ENCODE peak calls at places on chromosomes 1 and 21, in five cellular contexts. E, F, M, G and Y are unnamed samples.

GRCh38 chr1:3948344-3948743 is 48.3 kb upstream of the C1orf174 start:
- DNase-seq in G (no peak), M (no peak), E (no peak), F (no peak), Y (no peak)

GRCh38 chr21:16587141-16587570 is 857.4 kb downstream of the USP25 start:
- DNase-seq in M (no peak), G (no peak), E (no peak), F (no peak), Y (no peak)

GRCh38 chr1:2596530-2597333 is 10.2 kb downstream of the PRXL2B start:
- DNase-seq in E (no peak), F (peak; percentile 10), G (no peak), M (no peak), Y (no peak)

GRCh38 chr1:247681288-247681897 is 1.9 kb upstream of the OR13G1 start:
- DNase-seq in G (peak; percentile 53), F (peak; percentile 11), M (peak; percentile 3), E (no peak), Y (no peak)

GRCh38 chr1:53349968-53350852 is 22.3 kb upstream of the LRP8 start:
- DNase-seq in F (no peak), M (no peak), G (no peak), E (no peak), Y (no peak)

GRCh38 chr21:38875694-38876492 is 70.2 kb downstream of the ETS2 start:
- DNase-seq in G (no peak), F (no peak), E (no peak), M (no peak), Y (no peak)

GRCh38 chr1:173444757-173445156 is 32.4 kb upstream of the PRDX6 start:
- DNase-seq in F (no peak), G (no peak), E (no peak), M (no peak), Y (no peak)

GRCh38 chr1:198674009-198674408 is 35.2 kb downstream of the PTPRC start:
- DNase-seq in E (no peak), M (no peak), G (no peak), F (no peak), Y (no peak)

GRCh38 chr21:42638266-42638863 is 15.1 kb upstream of the PDE9A start:
- DNase-seq in G (no peak), M (no peak), F (no peak), E (no peak), Y (no peak)

GRCh38 chr1:67647036-67647798 is 37.8 kb upstream of the GADD45A start:
- DNase-seq in E (no peak), F (no peak), M (no peak), G (no peak), Y (no peak)

GRCh38 chr1:169364948-169365347 is 2.6 kb downstream of the NME7 start:
- DNase-seq in M (no peak), G (no peak), E (no peak), F (no peak), Y (no peak)

GRCh38 chr21:45287438-45288391 is at the start of gene POFUT2:
- DNase-seq in M (peak; percentile 91), G (peak; percentile 100), F (peak; percentile 99), E (peak; percentile 82), Y (peak; percentile 98)

GRCh38 chr21:35198004-35198403 is 148.9 kb upstream of the RUNX1 start:
- DNase-seq in F (no peak), M (no peak), G (no peak), E (no peak), Y (no peak)

GRCh38 chr1:1627842-1628655 is 3.9 kb upstream of the MMP23B start:
- DNase-seq in M (no peak), G (no peak), F (no peak), E (no peak), Y (no peak)

GRCh38 chr1:223056802-223057201 is 86.2 kb downstream of the TLR5 start:
- DNase-seq in G (no peak), M (no peak), F (no peak), E (no peak), Y (no peak)

GRCh38 chr1:17239420-17239819 is 9.5 kb upstream of the PADI3 start:
- DNase-seq in M (peak; percentile 39), G (peak; percentile 85), E (peak; percentile 32), F (peak; percentile 58), Y (peak; percentile 62)

GRCh38 chr1:187763976-187764375 is 935.2 kb downstream of the PLA2G4A start:
- DNase-seq in G (no peak), F (no peak), M (no peak), E (no peak), Y (no peak)

GRCh38 chr1:78095618-78096416 is 50.1 kb downstream of the GIPC2 start:
- DNase-seq in E (no peak), G (no peak), M (no peak), F (no peak), Y (no peak)

GRCh38 chr1:44263191-44263944 is 50.1 kb downstream of the DMAP1 start:
- DNase-seq in E (no peak), G (no peak), F (no peak), M (no peak), Y (no peak)

GRCh38 chr1:112735752-112736151 is 20.6 kb upstream of the PPM1J start:
- DNase-seq in F (no peak), M (no peak), E (no peak), G (no peak), Y (no peak)

GRCh38 chr1:59738152-59738551 is 76.6 kb upstream of the HOOK1 start:
- DNase-seq in F (no peak), G (no peak), M (no peak), E (no peak), Y (no peak)

GRCh38 chr1:42947965-42948732 is 10.5 kb downstream of the SLC2A1 start:
- DNase-seq in M (no peak), F (no peak), E (no peak), G (no peak), Y (no peak)

GRCh38 chr1:17878837-17879236 is 123.7 kb downstream of the ACTL8 start:
- DNase-seq in F (no peak), M (no peak), G (no peak), E (no peak), Y (no peak)

GRCh38 chr1:18721066-18721465 is 90.4 kb downstream of the PAX7 start:
- DNase-seq in M (no peak), E (no peak), G (no peak), F (no peak), Y (no peak)

GRCh38 chr1:98874828-98875227 is 129.8 kb downstream of the PLPPR5 start:
- DNase-seq in F (no peak), E (no peak), M (no peak), G (no peak), Y (no peak)

GRCh38 chr1:163213626-163214025 is 10.9 kb upstream of the RGS5 start:
- DNase-seq in G (no peak), F (no peak), M (no peak), E (no peak), Y (no peak)
- TF ChIP-seq POLR2A in G (no peak), F (no peak), M (no peak), E (no peak), Y (no peak)

DNA sequence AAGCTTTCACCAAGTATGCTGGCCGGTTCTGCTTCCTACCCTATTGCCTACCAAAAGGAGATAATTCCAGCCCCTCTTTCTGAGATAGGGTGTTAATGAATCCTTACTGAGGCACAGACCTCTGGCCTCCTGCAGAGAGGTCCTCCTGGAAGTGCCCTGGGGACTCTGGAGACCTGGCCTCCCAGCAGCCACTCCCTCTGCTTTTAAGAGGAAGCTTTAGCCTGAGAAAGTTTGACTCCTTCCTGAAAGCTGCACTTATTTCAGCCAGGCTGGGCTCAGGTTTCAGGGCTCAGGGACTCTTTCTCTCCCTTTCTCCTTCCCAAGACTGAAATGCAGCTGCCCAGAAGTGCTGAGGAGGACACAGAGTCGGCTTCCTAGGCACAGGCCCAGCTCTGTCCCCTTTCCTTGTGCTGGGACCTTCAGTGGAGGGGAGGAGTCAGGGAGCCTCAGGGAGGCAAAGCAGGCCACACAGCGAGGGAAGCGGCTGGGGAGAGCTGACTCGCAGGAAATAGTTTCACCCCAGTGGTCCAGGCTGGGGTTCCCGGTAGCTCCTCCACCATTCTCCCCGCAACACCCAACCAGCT is 137.2 kb downstream of the NAV1 start:
- DNase-seq in M (no peak), G (no peak), F (no peak), E (no peak), Y (no peak)
- TF ChIP-seq TAF1 in M (no peak), G (no peak), F (no peak), E (no peak), Y (no peak)

DNA sequence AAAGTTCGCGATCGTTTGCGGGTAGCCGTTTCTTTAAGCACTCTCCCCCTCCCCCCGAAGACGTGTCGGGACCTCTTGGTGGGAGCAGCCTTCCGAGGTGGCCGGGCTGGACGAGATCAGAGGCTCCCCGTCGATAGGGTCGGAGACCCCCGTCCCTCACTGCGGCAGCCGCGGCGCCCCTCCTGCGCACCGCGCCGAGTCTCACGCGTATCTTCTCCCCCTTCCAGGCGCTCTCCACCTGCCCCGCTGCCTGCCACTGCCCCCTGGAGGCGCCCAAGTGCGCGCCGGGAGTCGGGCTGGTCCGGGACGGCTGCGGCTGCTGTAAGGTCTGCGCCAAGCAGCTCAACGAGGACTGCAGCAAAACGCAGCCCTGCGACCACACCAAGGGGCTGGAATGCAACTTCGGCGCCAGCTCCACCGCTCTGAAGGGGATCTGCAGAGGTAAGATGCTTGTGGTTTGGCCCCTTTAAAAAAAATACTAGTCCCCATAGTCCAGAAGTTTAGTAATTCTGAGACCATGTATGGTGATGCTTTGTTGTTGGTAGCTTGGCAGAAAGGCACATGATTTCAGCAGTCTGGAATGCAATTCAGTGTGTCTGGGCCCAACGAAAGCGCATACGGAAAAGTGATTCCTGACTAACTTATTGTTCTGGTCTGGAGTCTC is 709 bp downstream of the CCN1 start:
- DNase-seq in G (peak; percentile 86), M (no peak), F (peak; percentile 53), E (no peak), Y (peak; percentile 58)
- TF ChIP-seq POLR2AphosphoS5 in G (no peak), M (peak; percentile 75), F (no peak), E (no peak), Y (no peak)

GRCh38 chr1:108829498-108829916 is 27.4 kb downstream of the AKNAD1 start:
- DNase-seq in G (no peak), F (no peak), E (no peak), M (no peak), Y (no peak)

GRCh38 chr1:108831225-108831624 is 25.7 kb downstream of the AKNAD1 start:
- DNase-seq in F (no peak), M (no peak), G (no peak), E (no peak), Y (no peak)

GRCh38 chr1:108828074-108828961 is 28.6 kb downstream of the AKNAD1 start:
- DNase-seq in G (peak; percentile 79), F (peak; percentile 72), E (peak; percentile 15), M (peak; percentile 60), Y (peak; percentile 57)

GRCh38 chr1:108832929-108833328 is 24.0 kb downstream of the AKNAD1 start:
- DNase-seq in M (no peak), F (no peak), E (no peak), G (no peak), Y (no peak)

DNA sequence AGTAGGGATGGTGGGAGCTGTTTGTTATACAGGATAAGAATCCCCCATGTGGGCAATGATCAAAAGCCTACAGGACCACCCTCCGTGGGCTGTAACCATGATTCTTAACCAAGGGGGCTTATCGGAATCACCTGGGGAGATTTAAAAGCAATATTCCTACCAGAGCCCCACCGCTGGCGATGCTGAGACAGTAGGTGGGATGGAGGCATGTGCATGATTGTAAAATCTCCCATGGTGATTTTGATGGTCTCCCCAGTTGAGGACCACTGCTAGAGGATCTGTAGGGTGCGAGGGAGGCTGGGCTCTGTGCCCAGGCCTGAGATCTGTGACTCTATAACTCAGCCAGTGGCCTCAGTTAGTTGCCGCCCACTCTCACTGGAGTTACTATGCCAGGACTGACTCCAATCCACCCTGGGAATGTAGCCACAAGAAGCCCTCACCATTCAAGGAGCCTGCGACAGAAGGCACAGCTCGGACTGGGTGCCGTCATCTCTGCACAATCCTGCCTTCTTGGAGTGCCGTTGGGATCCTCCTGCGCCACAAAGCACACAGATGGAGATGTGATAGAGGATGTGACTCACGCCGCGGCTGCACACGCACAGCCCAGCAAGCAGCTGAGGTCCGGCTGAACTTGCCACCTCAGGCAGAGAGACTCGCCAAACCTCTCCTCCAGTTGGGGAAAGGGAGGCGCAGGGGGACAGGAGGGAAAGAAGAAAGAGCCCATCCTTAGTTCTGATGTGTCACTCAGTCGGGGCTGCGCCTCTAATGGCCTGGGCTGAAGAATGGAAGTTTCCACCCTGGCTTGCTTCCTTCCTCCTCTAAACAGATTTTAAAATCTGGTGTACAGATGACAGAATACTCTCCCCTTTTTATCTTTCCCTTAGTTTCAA is 26.5 kb downstream of the AKNAD1 start:
- DNase-seq in E (no peak), G (peak; percentile 74), M (no peak), F (no peak), Y (no peak)
- TF ChIP-seq POLR2A in E (no peak), G (no peak), M (no peak), F (no peak), Y (no peak)